ENCODE peak calls at places on chromosomes 13 and 19, in nine cellular contexts. S is globus pallidus; M is left colon; U is GM04504; T is stimulated activated CD8-positive, alpha-beta memory T cell treated with anti-CD3 and anti-CD28 coated beads, Interleukin-12 subunit alpha, Interleukin-12 subunit beta, amount 100 ng/mL, for 1 hour; I is BE2C; L is astrocyte of the hippocampus; X is MM.1S; A is NCI-H1092. N is an unnamed sample.

GRCh38 chr19:11479470-11480080 is 1.3 kb downstream of the ELAVL3 start:
- DNase-seq in U (no peak), T (no peak), L (peak; percentile 48), I (peak; percentile 95), M (peak; percentile 36), A (peak; percentile 52), X (no peak), S (peak; percentile 88), N (peak; percentile 78)

GRCh38 chr13:63625869-63626268 is 2210.2 kb upstream of the PCDH20 start:
- DNase-seq in T (no peak), S (no peak), A (no peak), X (no peak), L (peak; percentile 16), U (no peak), I (peak; percentile 52), M (no peak), N (no peak)

GRCh38 chr19:13014101-13014920 is 19.0 kb downstream of the NFIX start:
- DNase-seq in T (no peak), S (peak; percentile 79), L (peak; percentile 72), A (no peak), M (no peak), U (no peak), X (no peak), I (no peak), N (peak; percentile 56)

GRCh38 chr19:49427855-49428546 is 2.8 kb downstream of the GFY start:
- DNase-seq in S (no peak), L (no peak), X (no peak), I (peak; percentile 39), M (no peak), U (no peak), T (no peak), A (no peak), N (peak; percentile 85)

GRCh38 chr13:72121466-72121865 is 254.5 kb upstream of the DACH1 start:
- DNase-seq in T (no peak), U (no peak), L (no peak), M (no peak), A (no peak), S (no peak), I (no peak), X (no peak), N (no peak)

GRCh38 chr13:110397445-110397844 is 90.4 kb downstream of the COL4A2 start:
- DNase-seq in S (peak; percentile 87), U (no peak), I (no peak), L (peak; percentile 77), X (no peak), M (no peak), T (no peak), A (no peak), N (no peak)

GRCh38 chr19:2357279-2358206 is 2.5 kb upstream of the TMPRSS9 start:
- DNase-seq in I (no peak), S (no peak), X (no peak), L (no peak), U (no peak), T (no peak), A (no peak), M (no peak), N (no peak)

GRCh38 chr19:4749870-4750269 is 26.2 kb upstream of the DPP9 start:
- DNase-seq in A (no peak), U (no peak), X (no peak), T (no peak), I (peak; percentile 42), L (no peak), M (no peak), S (no peak), N (no peak)

GRCh38 chr19:35629332-35629633 is 447 bp downstream of the RBM42 start:
- DNase-seq in T (no peak), X (no peak), I (no peak), L (no peak), U (no peak), M (no peak), A (no peak), S (no peak), N (no peak)

GRCh38 chr13:100175078-100175802 is 86.3 kb downstream of the PCCA start:
- DNase-seq in U (no peak), S (no peak), I (no peak), M (no peak), L (peak; percentile 42), X (no peak), T (no peak), A (no peak), N (no peak)

GRCh38 chr19:18507021-18507726 is 14.7 kb downstream of the ELL start:
- DNase-seq in S (no peak), X (no peak), L (peak; percentile 58), T (no peak), U (no peak), M (peak; percentile 38), A (no peak), I (no peak), N (no peak)

GRCh38 chr19:46015961-46016425 is 6.9 kb downstream of the PGLYRP1 start:
- DNase-seq in I (no peak), S (no peak), L (peak; percentile 39), M (peak; percentile 44), A (no peak), T (no peak), U (no peak), X (peak; percentile 27), N (no peak)

GRCh38 chr13:27170521-27171243 is 929 bp downstream of the USP12 start:
- DNase-seq in S (peak; percentile 37), L (peak; percentile 69), X (no peak), I (peak; percentile 54), A (peak; percentile 28), T (no peak), U (no peak), M (peak; percentile 64), N (peak; percentile 73)

GRCh38 chr19:15260939-15261338 is 28.7 kb upstream of the EPHX3 start:
- DNase-seq in T (no peak), S (no peak), M (no peak), I (no peak), X (no peak), L (no peak), A (no peak), U (no peak), N (no peak)

GRCh38 chr13:113044431-113045114 is 61.0 kb upstream of the F7 start:
- DNase-seq in I (peak; percentile 83), L (no peak), A (no peak), T (no peak), S (peak; percentile 86), X (no peak), U (peak; percentile 27), M (no peak), N (no peak)

GRCh38 chr19:31114585-31114984 is 234.7 kb downstream of the TSHZ3 start:
- DNase-seq in S (no peak), A (no peak), T (no peak), L (no peak), M (no peak), I (no peak), X (no peak), U (no peak), N (no peak)

GRCh38 chr13:33017410-33017929 is 1.2 kb downstream of the KL start:
- DNase-seq in X (peak; percentile 33), T (no peak), M (peak; percentile 36), U (no peak), A (no peak), S (peak; percentile 29), I (no peak), L (peak; percentile 55), N (peak; percentile 28)

GRCh38 chr13:110885966-110886365 is 28.9 kb downstream of the ANKRD10 start:
- DNase-seq in X (no peak), S (no peak), L (no peak), T (no peak), M (no peak), U (no peak), A (no peak), I (no peak), N (peak; percentile 68)

N was measured in WERI-Rb-1.